ENCODE peak calls at places on chromosomes 3 and 15, in five cellular contexts. B is lung, U is astrocyte, A is astrocyte of the spinal cord, F is AG04450. J is an unnamed sample.

GRCh38 chr3:25903371-25903770 is 113.5 kb downstream of the OXSM start:
- DNase-seq in B (no peak), A (no peak), U (no peak), F (no peak), J (no peak)

GRCh38 chr15:63288778-63289378 is 11.5 kb downstream of the APH1B start:
- DNase-seq in F (no peak), B (no peak), U (no peak), A (peak), J (no peak)

GRCh38 chr3:14403636-14404395 is 1.4 kb downstream of the SLC6A6 start:
- DNase-seq in B (peak), U (no peak), F (no peak), A (no peak), J (no peak)

GRCh38 chr15:76991048-76991447 is 3.9 kb upstream of the PSTPIP1 start:
- DNase-seq in F (no peak), B (no peak), A (no peak), U (no peak), J (no peak)

GRCh38 chr3:28386049-28386448 is 37.4 kb upstream of the AZI2 start:
- DNase-seq in U (no peak), A (no peak), B (no peak), F (no peak), J (no peak)

GRCh38 chr15:78372880-78373279 is 32.7 kb downstream of the CRABP1 start:
- DNase-seq in U (no peak), A (no peak), F (no peak), B (no peak), J (no peak)

GRCh38 chr3:5489536-5489935 is 302.0 kb downstream of the EDEM1 start:
- DNase-seq in U (no peak), B (no peak), A (no peak), F (no peak), J (no peak)

GRCh38 chr3:107235193-107235922 is 141.9 kb upstream of the CCDC54 start:
- DNase-seq in U (no peak), B (no peak), F (no peak), A (no peak), J (no peak)

GRCh38 chr3:39376929-39377634 is 6.1 kb upstream of the SLC25A38 start:
- DNase-seq in U (no peak), A (no peak), F (no peak), B (no peak), J (no peak)

GRCh38 chr15:89198934-89199333 is 22.4 kb downstream of the RLBP1 start:
- DNase-seq in B (no peak), U (no peak), F (no peak), A (no peak), J (no peak)

GRCh38 chr3:9361691-9362388 is 1.0 kb upstream of the THUMPD3 start:
- DNase-seq in U (no peak), A (no peak), B (no peak), F (no peak), J (no peak)

GRCh38 chr3:40616420-40616819 is 91.7 kb downstream of the ZNF621 start:
- DNase-seq in A (no peak), F (no peak), U (no peak), B (no peak), J (no peak)

GRCh38 chr3:188533172-188533571 is 379.2 kb downstream of the LPP start:
- DNase-seq in B (no peak), A (no peak), F (no peak), U (no peak), J (no peak)

GRCh38 chr15:39687965-39688364 is 94.7 kb downstream of the FSIP1 start:
- DNase-seq in A (no peak), B (no peak), U (no peak), F (no peak), J (no peak)

GRCh38 chr3:177470200-177470941 is 273.1 kb upstream of the TBL1XR1 start:
- DNase-seq in B (no peak), U (no peak), A (peak), F (no peak), J (no peak)

GRCh38 chr3:158846803-158847465 is 45.1 kb downstream of the MFSD1 start:
- DNase-seq in B (no peak), F (no peak), A (no peak), U (no peak), J (no peak)

GRCh38 chr3:69865920-69866679 is 126.8 kb downstream of the MITF start:
- DNase-seq in A (no peak), F (no peak), B (peak), U (no peak), J (peak)

GRCh38 chr3:134406331-134407246 is 32.3 kb upstream of the AMOTL2 start:
- DNase-seq in B (peak), A (peak), U (no peak), F (no peak), J (no peak)

GRCh38 chr3:182568756-182569155 is 224.5 kb upstream of the ATP11B start:
- DNase-seq in U (no peak), A (no peak), B (no peak), F (no peak), J (no peak)

GRCh38 chr3:148957586-148957985 is 33.8 kb upstream of the GYG1 start:
- DNase-seq in F (no peak), B (no peak), A (no peak), U (no peak), J (no peak)

GRCh38 chr3:169143471-169143870 is 520.0 kb downstream of the MECOM start:
- DNase-seq in B (no peak), A (no peak), F (no peak), U (no peak), J (no peak)

GRCh38 chr3:169146112-169146665 is 517.3 kb downstream of the MECOM start:
- DNase-seq in F (no peak), A (peak), B (peak), U (peak), J (no peak)

GRCh38 chr3:169144271-169144670 is 519.2 kb downstream of the MECOM start:
- DNase-seq in B (no peak), U (no peak), F (no peak), A (no peak), J (no peak)

GRCh38 chr3:169145551-169145950 is 518.0 kb downstream of the MECOM start:
- DNase-seq in B (no peak), U (no peak), F (no peak), A (no peak), J (no peak)

DNA sequence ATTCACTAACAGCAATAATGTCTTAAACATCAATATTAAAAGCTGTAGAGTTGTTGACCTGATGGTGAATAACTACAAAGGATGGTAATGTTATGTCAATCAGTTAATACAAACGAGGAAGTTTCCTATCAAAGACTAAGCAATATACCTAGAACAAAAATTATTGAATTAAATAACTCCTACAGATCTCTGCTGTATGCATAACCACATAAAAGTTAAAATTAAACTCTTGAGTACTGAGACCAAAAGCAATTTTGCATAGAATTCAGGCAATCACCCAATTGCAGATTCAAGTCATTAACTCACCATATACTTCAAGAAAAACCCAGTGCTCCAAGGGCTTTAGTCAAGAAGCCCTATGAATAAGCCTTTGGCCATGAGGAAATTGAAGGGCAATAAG is 518.8 kb downstream of the MECOM start:
- DNase-seq in B (no peak), U (no peak), F (no peak), A (no peak), J (no peak)
- H3K4me3 ChIP-seq in B (no peak), U (peak), F (peak), A (peak), J (no peak)

DNA sequence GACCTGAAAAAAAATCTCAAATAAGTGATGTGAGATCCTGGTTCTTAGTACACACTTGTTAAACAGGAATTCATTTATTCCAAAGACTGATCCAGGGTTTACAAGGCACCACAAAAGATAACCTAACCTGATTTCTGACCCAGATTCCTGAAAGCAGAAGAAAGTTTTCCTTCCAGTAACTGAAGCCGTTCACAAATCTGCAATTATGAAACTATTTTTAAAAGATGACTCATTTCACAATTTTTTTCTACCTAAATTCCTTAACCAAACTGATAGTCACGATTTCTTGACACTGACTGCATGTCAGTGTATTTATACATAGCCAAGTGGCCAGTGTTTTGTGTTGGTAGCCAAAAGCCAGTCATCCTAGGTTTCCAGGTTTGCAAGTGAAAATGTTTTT is 17.1 kb downstream of the SLC9A9 start:
- DNase-seq in A (peak), U (peak), B (no peak), F (no peak), J (peak)
- TF ChIP-seq CTCF in A (no peak), U (no peak), B (no peak), F (no peak), J (no peak)

GRCh38 chr3:11273945-11274344 is 1.7 kb downstream of the ATG7 start:
- DNase-seq in A (no peak), U (no peak), B (peak), F (no peak), J (no peak)
- H3K4me3 ChIP-seq in A (no peak), U (no peak), B (no peak), F (peak), J (no peak)

DNA sequence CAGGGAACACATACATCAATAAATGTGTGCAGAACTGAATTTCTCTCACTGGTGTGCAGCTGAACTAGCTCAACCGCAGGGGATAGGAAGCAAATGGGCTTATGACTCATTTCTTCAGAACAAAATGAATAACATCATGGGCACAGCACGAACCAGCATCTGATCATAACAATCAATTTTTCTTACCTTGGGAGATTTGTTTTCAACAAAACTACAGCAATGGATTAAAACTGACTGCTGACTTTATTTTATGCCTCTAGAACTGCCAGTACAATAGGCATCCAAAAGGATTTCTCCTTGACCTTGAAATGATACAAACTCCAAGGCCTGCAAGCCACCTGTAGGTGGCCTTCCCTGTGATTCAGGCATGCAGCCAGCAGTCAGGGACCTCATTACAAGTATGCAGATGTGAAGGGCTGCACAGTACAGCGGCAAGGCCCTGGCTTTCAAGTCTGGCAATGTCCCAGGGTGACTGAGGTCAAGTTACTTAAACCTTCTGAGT is 26.1 kb downstream of the TAMM41 start:
- DNase-seq in A (peak), B (no peak), U (peak), F (no peak), J (peak)
- TF ChIP-seq CTCF in A (peak), B (no peak), U (peak), F (peak), J (peak)

DNA sequence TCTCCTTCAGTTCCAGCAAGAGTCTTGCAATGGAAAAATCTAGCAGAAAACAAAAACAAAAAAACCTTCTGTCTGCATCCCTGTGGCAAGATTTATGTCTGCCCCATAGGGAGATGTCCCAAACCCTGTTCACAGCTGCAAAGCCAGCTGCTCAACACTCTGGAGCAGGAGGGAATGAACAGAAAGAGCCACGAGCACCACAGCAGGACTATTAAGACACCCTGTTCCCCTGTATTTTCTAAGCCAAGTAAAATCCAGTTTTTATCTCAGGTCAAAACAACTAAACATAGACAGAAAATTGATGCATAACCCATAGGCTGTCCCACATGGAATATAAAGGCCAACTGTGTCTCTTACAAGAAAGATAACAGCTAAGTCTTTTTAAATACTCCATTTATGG is 357.9 kb downstream of the LSAMP start:
- DNase-seq in A (no peak), B (no peak), F (no peak), U (no peak), J (no peak)
- H3K4me3 ChIP-seq in A (no peak), B (no peak), F (no peak), U (no peak), J (no peak)

GRCh38 chr3:101549473-101549872 is 12.2 kb upstream of the TRMT10C start:
- DNase-seq in F (no peak), B (no peak), A (no peak), U (no peak), J (no peak)

GRCh38 chr3:101542952-101543351 is 18.7 kb upstream of the TRMT10C start:
- DNase-seq in U (no peak), B (no peak), A (no peak), F (no peak), J (no peak)

GRCh38 chr3:101548527-101549105 is 13.1 kb upstream of the TRMT10C start:
- DNase-seq in A (no peak), F (no peak), B (no peak), U (no peak), J (no peak)

GRCh38 chr3:101544181-101544850 is 17.4 kb upstream of the TRMT10C start:
- DNase-seq in F (no peak), A (no peak), B (no peak), U (no peak), J (no peak)
- TF ChIP-seq CTCF in F (no peak), A (peak), B (no peak), U (no peak), J (peak)

GRCh38 chr3:46299608-46300460 is 54.1 kb upstream of the CCR2 start:
- DNase-seq in A (no peak), F (no peak), U (no peak), B (no peak), J (no peak)

GRCh38 chr3:46298871-46299607 is 54.9 kb upstream of the CCR2 start:
- DNase-seq in B (no peak), F (no peak), A (no peak), U (no peak), J (no peak)

GRCh38 chr3:46297658-46298423 is 55.6 kb downstream of the CCR3 start:
- DNase-seq in U (no peak), F (no peak), B (no peak), A (no peak), J (no peak)

GRCh38 chr3:46293991-46294833 is 52.0 kb downstream of the CCR3 start:
- DNase-seq in B (no peak), U (no peak), F (no peak), A (no peak), J (no peak)

GRCh38 chr3:46296826-46297225 is 54.6 kb downstream of the CCR3 start:
- DNase-seq in F (no peak), U (no peak), B (no peak), A (no peak), J (no peak)
- H3K4me3 ChIP-seq in F (no peak), U (no peak), B (no peak), A (no peak), J (no peak)

GRCh38 chr3:143596957-143597642 is 251.2 kb downstream of the SLC9A9 start:
- DNase-seq in A (no peak), U (no peak), F (no peak), B (no peak), J (no peak)
- TF ChIP-seq CTCF in A (no peak), U (no peak), F (no peak), B (no peak), J (no peak)

DNA sequence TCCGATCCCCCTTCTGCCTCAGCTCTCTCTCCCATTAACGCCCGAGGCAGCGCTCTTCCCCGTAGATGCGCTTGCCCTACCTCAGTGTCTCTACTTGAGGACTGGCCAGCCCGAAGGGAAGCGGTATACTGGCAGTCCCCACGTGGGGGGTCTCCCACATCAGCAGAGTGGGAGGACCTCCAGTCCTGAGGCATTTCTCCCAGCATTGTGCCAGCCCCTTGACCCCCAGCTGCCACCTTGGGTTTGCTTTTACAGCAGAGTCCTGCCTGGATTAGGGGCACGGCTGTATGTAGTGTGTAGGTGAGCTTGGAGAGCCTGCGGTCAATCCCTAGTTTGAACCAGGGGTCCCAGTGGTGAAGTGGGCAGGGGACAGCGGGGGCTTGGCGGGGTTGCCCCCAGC is 767 bp downstream of the SEMA3F start:
- DNase-seq in U (no peak), A (no peak), B (no peak), F (no peak), J (no peak)
- H3K4me3 ChIP-seq in U (peak), A (peak), B (peak), F (peak), J (peak)

J was measured in retinal pigment epithelial cell.